ENCODE peak calls at places on chromosomes 2 and 18, in ten cellular contexts. G is psoas muscle, T is heart right ventricle, E is transverse colon, Z is HepG2, V is IMR-90, R is lower lobe of right lung, M is thoracic aorta, B is Peyer's patch, K is HCT116. X is an unnamed sample. For H3K4me1, the result is how much of the 10 kb centered on the place peaks cover.

GRCh38 chr2:80326214-80326613 is 21.7 kb upstream of the LRRTM1 start:
- DNase-seq in G (no peak), T (peak), E (no peak), Z (peak), V (peak), R (no peak), M (no peak), B (no peak), K (no peak), X (no peak)

GRCh38 chr2:30408961-30409387 is 38.1 kb upstream of the LCLAT1 start:
- DNase-seq in G (no peak), T (peak), E (no peak), Z (no peak), V (peak), R (no peak), M (no peak), B (no peak), K (no peak), X (no peak)

GRCh38 chr2:233033672-233034071 is 1.2 kb downstream of the NEU2 start:
- DNase-seq in G (no peak), T (no peak), E (no peak), Z (no peak), V (peak), R (no peak), M (no peak), B (no peak), K (no peak), X (no peak)

GRCh38 chr2:88053301-88053700 is 2.3 kb downstream of the KRCC1 start:
- DNase-seq in G (no peak), T (no peak), E (no peak), Z (no peak), V (peak), R (no peak), M (no peak), B (no peak), K (no peak), X (peak)

GRCh38 chr2:71609958-71610357 is 156.6 kb downstream of the DYSF start:
- DNase-seq in G (no peak), T (no peak), E (no peak), Z (no peak), V (peak), R (no peak), M (no peak), B (no peak), K (peak), X (no peak)

GRCh38 chr2:40487592-40487991 is 35.7 kb upstream of the SLC8A1 start:
- DNase-seq in G (no peak), T (no peak), E (peak), Z (no peak), V (peak), R (no peak), M (no peak), B (no peak), K (no peak), X (no peak)

GRCh38 chr2:109482371-109482841 is 131.4 kb downstream of the SEPTIN10 start:
- DNase-seq in G (no peak), T (no peak), E (no peak), Z (no peak), V (no peak), R (no peak), M (no peak), B (no peak), K (no peak), X (no peak)

GRCh38 chr2:98634406-98635092 is 26.2 kb downstream of the UNC50 start:
- DNase-seq in G (no peak), T (no peak), E (no peak), Z (peak), V (no peak), R (no peak), M (no peak), B (no peak), K (peak), X (no peak)

GRCh38 chr2:8247905-8248622 is 433.8 kb upstream of the ID2 start:
- DNase-seq in G (peak), T (no peak), E (no peak), Z (no peak), V (peak), R (no peak), M (no peak), B (no peak), K (no peak), X (peak)

GRCh38 chr2:128379021-128380005 is 60.6 kb upstream of the HS6ST1 start:
- DNase-seq in G (no peak), T (peak), E (peak), Z (peak), V (peak), R (peak), M (no peak), B (peak), K (no peak), X (peak)

GRCh38 chr2:217794133-217794986 is 208.4 kb downstream of the TNS1 start:
- DNase-seq in G (no peak), T (no peak), E (no peak), Z (peak), V (no peak), R (no peak), M (no peak), B (peak), K (no peak), X (no peak)

GRCh38 chr2:216286616-216287231 is 85.6 kb downstream of the MARCHF4 start:
- DNase-seq in G (no peak), T (no peak), E (no peak), Z (no peak), V (no peak), R (no peak), M (no peak), B (no peak), K (no peak), X (no peak)

GRCh38 chr2:185645529-185645928 is 93.1 kb upstream of the FSIP2 start:
- DNase-seq in G (no peak), T (no peak), E (no peak), Z (peak), V (no peak), R (no peak), M (no peak), B (no peak), K (no peak), X (no peak)

GRCh38 chr2:220744861-220745260 is 827.2 kb downstream of the EPHA4 start:
- DNase-seq in G (no peak), T (no peak), E (no peak), Z (no peak), V (peak), R (no peak), M (no peak), B (no peak), K (no peak), X (no peak)

GRCh38 chr2:183070942-183071844 is 7.4 kb upstream of the DUSP19 start:
- DNase-seq in G (peak), T (peak), E (peak), Z (peak), V (peak), R (peak), M (no peak), B (peak), K (no peak), X (peak)

GRCh38 chr18:13235981-13236380 is 17.4 kb downstream of the LDLRAD4 start:
- DNase-seq in G (peak), T (peak), E (no peak), Z (no peak), V (no peak), R (peak), M (no peak), B (peak), K (no peak), X (peak)

GRCh38 chr2:199987586-199987985 is 32.2 kb downstream of the MAIP1 start:
- DNase-seq in G (no peak), T (no peak), E (no peak), Z (no peak), V (no peak), R (no peak), M (no peak), B (no peak), K (no peak), X (no peak)

GRCh38 chr2:166410828-166411472 is 35.2 kb upstream of the SCN9A start:
- DNase-seq in G (no peak), T (no peak), E (no peak), Z (peak), V (peak), R (no peak), M (no peak), B (no peak), K (peak), X (no peak)

GRCh38 chr18:3329471-3329870 is 67.5 kb downstream of the MYL12B start:
- DNase-seq in G (no peak), T (no peak), E (no peak), Z (no peak), V (no peak), R (no peak), M (no peak), B (no peak), K (no peak), X (no peak)

GRCh38 chr2:170917219-170917851 is 11.7 kb upstream of the GORASP2 start:
- DNase-seq in G (no peak), T (no peak), E (no peak), Z (no peak), V (no peak), R (no peak), M (no peak), B (no peak), K (no peak), X (no peak)

GRCh38 chr2:170923799-170924198 is 5.3 kb upstream of the GORASP2 start:
- DNase-seq in G (no peak), T (no peak), E (no peak), Z (no peak), V (no peak), R (no peak), M (no peak), B (no peak), K (no peak), X (no peak)

GRCh38 chr2:170922683-170923494 is 6.2 kb upstream of the GORASP2 start:
- DNase-seq in G (no peak), T (no peak), E (no peak), Z (no peak), V (no peak), R (no peak), M (no peak), B (no peak), K (no peak), X (no peak)

GRCh38 chr2:170917957-170918356 is 11.1 kb upstream of the GORASP2 start:
- DNase-seq in G (no peak), T (no peak), E (no peak), Z (no peak), V (no peak), R (no peak), M (no peak), B (no peak), K (no peak), X (no peak)
- H3K27ac ChIP-seq in G (no peak), T (no peak), E (no peak), Z (no peak), V (no peak), R (no peak), M (no peak), B (no peak), K (no peak), X (no peak)

GRCh38 chr2:85537600-85538506 is 1.1 kb upstream of the MAT2A start:
- DNase-seq in G (peak), T (peak), E (peak), Z (peak), V (no peak), R (peak), M (no peak), B (peak), K (no peak), X (peak)
- H3K4me1 ChIP-seq in G (under half), T (under half), E (under half), Z (under half), V (under half), R (under half), M (under half), B (under half), K (under half), X (under half)

GRCh38 chr18:67845035-67845434 is 328.5 kb upstream of the DSEL start:
- DNase-seq in G (no peak), T (no peak), E (no peak), Z (no peak), V (no peak), R (no peak), M (no peak), B (no peak), K (no peak), X (no peak)
- TF ChIP-seq CTCF in G (no peak), T (no peak), E (no peak), Z (no peak), V (no peak), R (no peak), M (no peak), B (no peak), K (no peak), X (no peak)

DNA sequence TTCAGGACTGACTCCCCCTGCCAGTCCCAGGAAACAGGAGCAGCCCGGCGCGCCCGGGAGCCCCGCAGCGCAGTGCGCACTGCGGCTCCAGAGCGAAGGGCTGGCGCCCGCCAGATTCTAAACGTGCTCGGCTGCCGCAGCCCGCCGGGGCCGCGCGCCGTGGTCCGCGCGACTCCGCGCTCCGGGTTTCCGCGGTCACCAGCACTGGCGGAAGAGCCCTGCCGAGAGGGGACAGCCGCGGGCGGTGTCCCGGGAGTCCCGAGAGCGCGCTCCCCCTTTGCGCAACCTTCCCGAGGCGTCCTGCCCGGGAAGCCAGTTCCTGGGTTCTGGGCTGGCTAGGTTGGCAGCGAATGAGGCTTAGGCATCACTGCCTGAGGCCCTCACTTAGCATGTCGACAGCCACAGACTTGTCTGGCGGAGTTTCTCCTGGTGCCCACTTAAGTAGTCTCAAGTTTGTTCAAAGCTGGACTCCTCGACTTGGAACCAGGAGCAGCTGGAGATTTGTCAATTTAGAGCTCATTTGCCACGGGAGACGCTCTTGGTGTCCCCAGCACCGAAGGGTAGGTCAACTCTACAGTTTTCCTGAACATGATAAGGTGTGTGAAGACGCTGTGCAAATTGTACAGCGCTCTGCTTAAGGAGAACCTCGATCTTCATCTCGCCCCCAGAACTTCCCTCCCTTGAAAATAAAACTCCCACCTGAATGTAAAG is 1.5 kb upstream of the VSNL1 start:
- DNase-seq in G (peak), T (peak), E (peak), Z (peak), V (peak), R (peak), M (no peak), B (peak), K (peak), X (peak)
- H3K27ac ChIP-seq in G (peak), T (peak), E (peak), Z (peak), V (no peak), R (peak), M (peak), B (no peak), K (peak), X (peak)

GRCh38 chr2:86224645-86225355 is 25.5 kb downstream of the MRPL35 start:
- DNase-seq in G (peak), T (no peak), E (no peak), Z (no peak), V (no peak), R (no peak), M (no peak), B (no peak), K (no peak), X (no peak)

GRCh38 chr2:86226069-86226468 is 26.8 kb downstream of the MRPL35 start:
- DNase-seq in G (no peak), T (no peak), E (no peak), Z (no peak), V (no peak), R (no peak), M (no peak), B (no peak), K (no peak), X (no peak)

GRCh38 chr2:86225581-86225980 is 26.3 kb downstream of the MRPL35 start:
- DNase-seq in G (peak), T (peak), E (peak), Z (no peak), V (no peak), R (no peak), M (peak), B (peak), K (no peak), X (peak)

GRCh38 chr2:86223098-86223681 is 23.9 kb downstream of the MRPL35 start:
- DNase-seq in G (peak), T (peak), E (peak), Z (no peak), V (peak), R (no peak), M (peak), B (no peak), K (no peak), X (peak)

DNA sequence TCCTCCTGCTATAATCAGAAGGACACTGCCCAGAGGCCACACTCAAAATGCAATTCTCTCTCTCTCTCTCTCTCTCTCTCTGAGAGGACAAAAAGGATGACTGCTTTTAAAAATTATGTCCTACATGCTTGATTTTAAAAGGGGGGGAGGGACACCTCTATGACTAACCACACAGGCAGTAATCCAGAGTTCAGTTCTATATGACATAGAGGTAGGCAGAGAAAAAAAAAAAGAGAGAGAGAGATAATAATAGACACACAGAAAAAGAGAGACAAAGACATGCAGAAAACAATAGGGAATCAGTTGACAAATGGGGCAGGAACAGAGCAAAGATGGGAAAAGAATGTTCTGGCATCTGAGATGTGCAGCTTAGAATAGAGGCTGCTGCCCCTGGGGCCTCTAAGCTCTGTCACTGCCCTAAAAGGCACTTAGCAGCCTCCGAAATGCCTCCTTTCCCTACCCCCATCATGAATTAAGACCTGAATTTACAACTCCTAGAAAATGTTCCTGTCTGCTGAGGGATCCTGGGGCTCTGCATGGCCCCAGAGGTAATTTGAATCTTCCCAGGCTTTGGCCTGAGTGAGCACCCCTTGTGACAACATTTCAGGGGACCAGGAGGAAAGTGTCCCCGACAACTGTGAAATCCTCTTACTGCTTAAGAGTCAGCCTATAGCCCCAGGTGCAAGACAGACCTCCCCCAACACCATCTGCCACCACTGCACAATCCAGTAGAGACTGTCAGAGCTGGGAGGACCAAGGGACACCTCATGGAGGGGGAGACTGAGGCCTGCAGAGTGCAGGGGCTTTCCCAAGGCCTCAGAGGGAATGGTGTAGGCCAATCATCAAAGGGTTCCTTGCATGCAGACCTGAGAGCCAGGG is 24.7 kb downstream of the MRPL35 start:
- DNase-seq in G (no peak), T (no peak), E (no peak), Z (no peak), V (peak), R (no peak), M (no peak), B (no peak), K (no peak), X (no peak)
- H3K4me1 ChIP-seq in G (under half), T (half or more), E (under half), Z (under half), V (under half), R (under half), M (under half), B (under half), K (under half), X (under half)

DNA sequence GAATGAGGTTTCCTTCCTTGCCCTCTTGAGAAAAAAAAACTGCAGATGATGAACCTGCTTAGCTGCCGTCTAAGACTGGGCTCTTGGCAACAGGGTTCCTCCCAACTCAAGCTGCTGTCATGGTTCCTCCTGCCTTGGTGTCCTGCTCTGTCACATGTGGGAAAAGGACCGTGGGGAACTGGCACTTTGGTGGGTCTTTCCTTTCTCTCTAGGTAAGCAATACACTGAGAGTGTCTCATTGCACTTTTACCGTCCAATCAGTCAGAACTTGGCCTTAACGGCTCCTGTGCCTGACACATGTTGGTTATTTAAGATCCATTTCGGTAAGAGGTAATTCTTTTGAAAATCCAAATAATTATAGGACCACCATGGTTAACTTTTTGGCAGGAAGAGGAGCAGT is 60.8 kb upstream of the RNF152 start:
- DNase-seq in G (no peak), T (no peak), E (no peak), Z (no peak), V (no peak), R (no peak), M (no peak), B (no peak), K (no peak), X (no peak)
- TF ChIP-seq CTCF in G (no peak), T (no peak), E (no peak), Z (no peak), V (no peak), R (no peak), M (no peak), B (no peak), K (no peak), X (no peak)

GRCh38 chr18:9333441-9334350 is 877 bp upstream of the TWSG1 start:
- DNase-seq in G (no peak), T (no peak), E (peak), Z (no peak), V (no peak), R (peak), M (no peak), B (peak), K (no peak), X (peak)
- H3K27ac ChIP-seq in G (peak), T (peak), E (peak), Z (no peak), V (peak), R (peak), M (peak), B (peak), K (peak), X (peak)